ENCODE peak calls at places on chromosome 7, in eight cellular contexts. G, R, C, V, I, K, M and L are unnamed samples.

GRCh38 chr7:37287093-37287492 is 161.6 kb downstream of the ELMO1 start:
- DNase-seq in I (no peak), M (no peak), C (no peak), V (no peak), G (no peak), R (no peak), K (peak; percentile 72), L (no peak)

GRCh38 chr7:101816499-101817030 is 861 bp upstream of the CUX1 start:
- DNase-seq in V (peak; percentile 30), R (peak; percentile 72), I (peak; percentile 58), C (peak; percentile 64), M (peak; percentile 65), G (no peak), K (no peak), L (no peak)

GRCh38 chr7:15685358-15686181 is 913 bp downstream of the MEOX2 start:
- DNase-seq in R (peak; percentile 73), C (no peak), M (no peak), K (peak; percentile 54), I (no peak), G (peak; percentile 75), V (no peak), L (peak; percentile 89)

GRCh38 chr7:138773817-138774216 is 24.0 kb upstream of the TMEM213 start:
- DNase-seq in V (no peak), K (no peak), G (peak; percentile 76), C (no peak), M (no peak), R (no peak), I (peak; percentile 76), L (no peak)

GRCh38 chr7:137846588-137847417 is at the start of gene DGKI:
- DNase-seq in G (peak; percentile 81), V (no peak), M (no peak), C (no peak), I (no peak), K (no peak), R (no peak), L (no peak)

GRCh38 chr7:38518516-38518915 is 112.7 kb downstream of the AMPH start:
- DNase-seq in K (no peak), M (no peak), G (no peak), V (no peak), C (no peak), R (no peak), I (no peak), L (no peak)

GRCh38 chr7:80184693-80185092 is 50.1 kb downstream of the GNAI1 start:
- DNase-seq in M (no peak), K (no peak), G (no peak), V (no peak), R (no peak), C (no peak), I (no peak), L (no peak)

GRCh38 chr7:105234886-105235285 is 153.8 kb downstream of the SRPK2 start:
- DNase-seq in I (no peak), G (no peak), V (no peak), C (no peak), R (no peak), M (no peak), K (no peak), L (no peak)

GRCh38 chr7:107967420-107967819 is 35.5 kb downstream of the LAMB1 start:
- DNase-seq in R (no peak), M (no peak), G (no peak), V (no peak), C (no peak), K (no peak), I (no peak), L (no peak)

DNA sequence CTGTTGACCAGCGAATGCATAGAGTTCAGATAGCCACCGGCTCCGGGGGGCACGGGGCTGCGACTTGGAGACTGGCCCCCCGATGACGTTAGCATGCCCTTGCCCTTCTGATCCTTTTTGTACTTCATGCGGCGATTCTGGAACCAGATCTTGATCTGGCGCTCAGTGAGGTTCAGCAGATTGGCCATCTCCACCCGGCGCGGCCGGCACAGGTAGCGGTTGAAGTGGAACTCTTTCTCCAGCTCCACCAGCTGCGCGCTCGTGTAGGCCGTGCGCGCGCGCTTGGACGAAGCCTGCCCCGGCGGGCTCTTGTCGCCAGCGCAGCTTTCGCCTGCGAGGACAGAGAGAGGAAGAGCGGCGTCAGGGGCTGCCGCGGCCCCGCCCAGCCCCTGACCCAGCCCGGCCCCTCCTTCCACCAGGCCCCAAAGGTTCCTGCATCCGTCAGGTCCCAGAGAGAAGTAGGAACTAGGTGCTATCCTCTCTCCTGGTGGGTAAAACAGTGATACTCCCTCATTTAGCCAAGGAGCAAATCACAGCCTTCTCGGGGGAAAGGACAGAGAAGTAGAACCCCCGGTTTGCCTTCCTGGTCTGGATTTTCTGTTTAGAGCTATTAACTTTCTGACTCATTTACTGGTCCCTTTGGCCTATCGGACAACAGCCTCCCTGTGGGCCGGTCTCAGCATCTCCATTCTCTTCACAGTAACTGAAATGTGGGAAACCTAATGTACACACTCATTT is 6.1 kb upstream of the HOXA2 start:
- DNase-seq in R (peak; percentile 89), V (no peak), I (no peak), G (peak; percentile 76), C (peak; percentile 63), M (no peak), K (peak; percentile 72), L (no peak)
- TF ChIP-seq POLR2AphosphoS5 in R (peak; percentile 80), V (no peak), I (no peak), G (no peak), C (peak; percentile 77), M (peak; percentile 47), K (peak; percentile 40), L (peak; percentile 48)

GRCh38 chr7:74454948-74455804 is 1.5 kb downstream of the GTF2IRD1 start:
- DNase-seq in V (peak; percentile 83), R (no peak), C (peak; percentile 68), K (no peak), G (no peak), M (peak; percentile 89), I (no peak), L (no peak)

GRCh38 chr7:74453321-74454011 is at the start of gene GTF2IRD1:
- DNase-seq in C (peak; percentile 78), G (peak; percentile 78), M (peak; percentile 68), V (peak; percentile 79), I (no peak), R (peak; percentile 87), K (peak; percentile 58), L (no peak)

GRCh38 chr7:74457007-74457406 is 3.3 kb downstream of the GTF2IRD1 start:
- DNase-seq in G (no peak), M (no peak), C (no peak), I (no peak), K (no peak), V (no peak), R (no peak), L (no peak)

GRCh38 chr7:74454059-74454947 is 597 bp downstream of the GTF2IRD1 start:
- DNase-seq in M (no peak), V (peak; percentile 29), K (no peak), C (no peak), I (no peak), G (peak; percentile 71), R (peak; percentile 72), L (no peak)

DNA sequence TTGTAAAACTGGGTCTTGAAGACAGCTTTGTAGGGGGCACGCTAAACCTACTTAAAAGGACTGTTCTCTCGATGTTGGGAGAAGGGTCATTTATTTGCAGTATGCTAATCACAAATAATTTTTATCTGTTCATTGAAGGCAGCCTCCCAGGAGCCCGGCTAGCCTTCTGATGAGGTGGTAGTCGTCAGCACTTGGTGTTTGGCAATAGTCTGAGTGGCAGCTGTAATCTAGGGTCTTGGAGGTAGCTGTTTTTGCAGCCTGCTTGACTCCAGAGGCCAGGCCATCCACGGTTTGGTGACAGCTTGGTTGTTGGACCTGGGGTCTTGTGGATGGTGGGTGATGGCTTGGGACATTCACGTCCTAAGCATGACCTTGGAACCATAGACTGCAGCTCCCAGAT is 2.2 kb downstream of the GTF2IRD1 start:
- DNase-seq in I (no peak), R (no peak), M (no peak), G (no peak), K (no peak), V (no peak), C (no peak), L (no peak)
- H3K27ac ChIP-seq in I (peak overlapping the region; percentile 80), R (peak overlapping the region; percentile 96), M (peak overlapping the region; percentile 63), G (no peak overlapping the region), K (no peak overlapping the region), V (peak overlapping the region; percentile 95), C (peak overlapping the region; percentile 96), L (peak overlapping the region; percentile 97)

GRCh38 chr7:73971701-73972341 is 56.2 kb upstream of the ELN start:
- DNase-seq in V (no peak), C (no peak), M (peak; percentile 17), G (peak; percentile 73), R (no peak), K (no peak), I (peak; percentile 63), L (no peak)
- TF ChIP-seq CTCF in V (no peak), C (no peak), M (no peak), G (peak; percentile 85), R (no peak), K (peak; percentile 4), I (no peak), L (no peak)

GRCh38 chr7:44981035-44981706 is 2.4 kb upstream of the MYO1G start:
- DNase-seq in V (no peak), R (no peak), M (no peak), C (no peak), G (no peak), I (no peak), K (no peak), L (no peak)
- TF ChIP-seq POLR2AphosphoS5 in V (no peak), R (no peak), M (no peak), C (no peak), G (peak; percentile 57), I (no peak), K (peak; percentile 13), L (no peak)

GRCh38 chr7:116356333-116356965 is 143.1 kb upstream of the CAV2 start:
- DNase-seq in G (no peak), I (no peak), K (peak; percentile 60), R (no peak), V (no peak), C (no peak), M (peak; percentile 61), L (no peak)

GRCh38 chr7:116356979-116357378 is 142.6 kb upstream of the CAV2 start:
- DNase-seq in V (no peak), G (no peak), M (no peak), R (no peak), I (no peak), K (peak; percentile 75), C (no peak), L (no peak)

GRCh38 chr7:116354546-116355422 is 144.4 kb downstream of the TES start:
- DNase-seq in C (peak; percentile 28), I (peak; percentile 82), R (peak; percentile 88), K (peak; percentile 99), V (peak; percentile 49), G (no peak), M (peak; percentile 72), L (no peak)

GRCh38 chr7:116354171-116354545 is 143.8 kb downstream of the TES start:
- DNase-seq in M (peak; percentile 66), C (peak; percentile 15), R (peak; percentile 87), V (no peak), I (no peak), K (no peak), G (no peak), L (no peak)

DNA sequence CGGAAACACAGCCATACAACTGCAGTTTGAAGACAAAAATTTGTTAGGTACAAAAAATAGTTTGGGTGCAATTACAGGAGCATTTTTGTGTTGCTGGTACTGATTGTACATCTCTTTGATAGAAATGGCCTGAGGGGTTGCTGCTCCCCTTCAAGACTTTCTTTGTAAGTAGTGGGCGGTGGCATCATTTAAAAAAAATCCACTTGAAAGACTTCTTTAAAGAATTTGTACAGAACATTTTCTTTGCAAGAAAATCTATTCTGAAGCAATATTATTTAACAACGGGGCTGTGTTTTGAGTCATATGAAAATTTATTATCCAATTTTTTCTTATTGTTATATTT is 144.1 kb upstream of the CAV2 start:
- DNase-seq in M (no peak), K (no peak), G (no peak), C (no peak), I (no peak), V (no peak), R (no peak), L (no peak)
- H3K27ac ChIP-seq in M (no peak overlapping the region), K (peak overlapping the region; percentile 99), G (no peak overlapping the region), C (peak overlapping the region; percentile 87), I (peak overlapping the region; percentile 83), V (peak overlapping the region; percentile 59), R (peak overlapping the region; percentile 82), L (peak overlapping the region; percentile 68)